ENCODE peak calls at places on chromosomes 12 and 14, in ten cellular contexts. One of them, this sample, is unnamed.

GRCh38 chr12:33708935-33709334 is 269.3 kb upstream of the SYT10 start:
- DNase-seq in renal cortical epithelial cell: no peak
- DNase-seq in stimulated activated CD4-positive, alpha-beta T cell treated with anti-CD3 and anti-CD28 coated beads, Interleukin-15, amount 100 ng/mL, for 1 hour: no peak
- DNase-seq in skeletal muscle cell: no peak
- DNase-seq in occipital lobe: no peak
- DNase-seq in HFFc6: no peak
- DNase-seq in NCI-H460: no peak
- DNase-seq in RPMI8226: no peak
- DNase-seq in fibroblast of mammary gland: no peak
- DNase-seq in ACHN: no peak
- DNase-seq in this sample: no peak

GRCh38 chr12:63394349-63394748 is 243.3 kb upstream of the AVPR1A start:
- DNase-seq in renal cortical epithelial cell: no peak
- DNase-seq in stimulated activated CD4-positive, alpha-beta T cell treated with anti-CD3 and anti-CD28 coated beads, Interleukin-15, amount 100 ng/mL, for 1 hour: no peak
- DNase-seq in skeletal muscle cell: no peak
- DNase-seq in occipital lobe: no peak
- DNase-seq in HFFc6: no peak
- DNase-seq in NCI-H460: no peak
- DNase-seq in RPMI8226: no peak
- DNase-seq in fibroblast of mammary gland: no peak
- DNase-seq in ACHN: no peak
- DNase-seq in this sample: no peak

GRCh38 chr12:98741615-98742265 is 96.7 kb downstream of the APAF1 start:
- DNase-seq in renal cortical epithelial cell: no peak
- DNase-seq in stimulated activated CD4-positive, alpha-beta T cell treated with anti-CD3 and anti-CD28 coated beads, Interleukin-15, amount 100 ng/mL, for 1 hour: no peak
- DNase-seq in skeletal muscle cell: no peak
- DNase-seq in occipital lobe: no peak
- DNase-seq in HFFc6: no peak
- DNase-seq in NCI-H460: no peak
- DNase-seq in RPMI8226: no peak
- DNase-seq in fibroblast of mammary gland: no peak
- DNase-seq in ACHN: no peak
- DNase-seq in this sample: no peak

GRCh38 chr12:86550222-86551145 is 294.3 kb upstream of the MGAT4C start:
- DNase-seq in renal cortical epithelial cell: no peak
- DNase-seq in stimulated activated CD4-positive, alpha-beta T cell treated with anti-CD3 and anti-CD28 coated beads, Interleukin-15, amount 100 ng/mL, for 1 hour: no peak
- DNase-seq in skeletal muscle cell: no peak
- DNase-seq in occipital lobe: no peak
- DNase-seq in HFFc6: no peak
- DNase-seq in NCI-H460: no peak
- DNase-seq in RPMI8226: no peak
- DNase-seq in fibroblast of mammary gland: no peak
- DNase-seq in ACHN: no peak
- DNase-seq in this sample: no peak

GRCh38 chr14:91405241-91405721 is 12.3 kb downstream of the CCDC88C start:
- DNase-seq in renal cortical epithelial cell: no peak
- DNase-seq in stimulated activated CD4-positive, alpha-beta T cell treated with anti-CD3 and anti-CD28 coated beads, Interleukin-15, amount 100 ng/mL, for 1 hour: peak; percentile 45
- DNase-seq in skeletal muscle cell: no peak
- DNase-seq in occipital lobe: no peak
- DNase-seq in HFFc6: no peak
- DNase-seq in NCI-H460: no peak
- DNase-seq in RPMI8226: no peak
- DNase-seq in fibroblast of mammary gland: no peak
- DNase-seq in ACHN: no peak
- DNase-seq in this sample: no peak

GRCh38 chr14:104384776-104385071 is 194.8 kb upstream of the C14orf180 start:
- DNase-seq in renal cortical epithelial cell: no peak
- DNase-seq in stimulated activated CD4-positive, alpha-beta T cell treated with anti-CD3 and anti-CD28 coated beads, Interleukin-15, amount 100 ng/mL, for 1 hour: no peak
- DNase-seq in skeletal muscle cell: no peak
- DNase-seq in occipital lobe: no peak
- DNase-seq in HFFc6: no peak
- DNase-seq in NCI-H460: no peak
- DNase-seq in RPMI8226: no peak
- DNase-seq in fibroblast of mammary gland: no peak
- DNase-seq in ACHN: no peak
- DNase-seq in this sample: no peak

GRCh38 chr12:108592033-108592909 is 5.6 kb downstream of the TMEM119 start:
- DNase-seq in renal cortical epithelial cell: no peak
- DNase-seq in stimulated activated CD4-positive, alpha-beta T cell treated with anti-CD3 and anti-CD28 coated beads, Interleukin-15, amount 100 ng/mL, for 1 hour: no peak
- DNase-seq in skeletal muscle cell: no peak
- DNase-seq in occipital lobe: no peak
- DNase-seq in HFFc6: no peak
- DNase-seq in NCI-H460: no peak
- DNase-seq in RPMI8226: no peak
- DNase-seq in fibroblast of mammary gland: no peak
- DNase-seq in ACHN: no peak
- DNase-seq in this sample: no peak

GRCh38 chr14:46250113-46250703 is 401.4 kb downstream of the RPL10L start:
- DNase-seq in renal cortical epithelial cell: peak; percentile 40
- DNase-seq in stimulated activated CD4-positive, alpha-beta T cell treated with anti-CD3 and anti-CD28 coated beads, Interleukin-15, amount 100 ng/mL, for 1 hour: no peak
- DNase-seq in skeletal muscle cell: no peak
- DNase-seq in occipital lobe: no peak
- DNase-seq in HFFc6: no peak
- DNase-seq in NCI-H460: peak; percentile 0
- DNase-seq in RPMI8226: peak; percentile 23
- DNase-seq in fibroblast of mammary gland: peak; percentile 37
- DNase-seq in ACHN: peak; percentile 27
- DNase-seq in this sample: peak; percentile 54

GRCh38 chr12:53616950-53617349 is 9.2 kb downstream of the ATF7 start:
- DNase-seq in renal cortical epithelial cell: no peak
- DNase-seq in stimulated activated CD4-positive, alpha-beta T cell treated with anti-CD3 and anti-CD28 coated beads, Interleukin-15, amount 100 ng/mL, for 1 hour: no peak
- DNase-seq in skeletal muscle cell: no peak
- DNase-seq in occipital lobe: no peak
- DNase-seq in HFFc6: no peak
- DNase-seq in NCI-H460: no peak
- DNase-seq in RPMI8226: peak; percentile 7
- DNase-seq in fibroblast of mammary gland: no peak
- DNase-seq in ACHN: no peak
- DNase-seq in this sample: no peak

GRCh38 chr14:99040047-99040446 is 231.9 kb downstream of the BCL11B start:
- DNase-seq in renal cortical epithelial cell: no peak
- DNase-seq in stimulated activated CD4-positive, alpha-beta T cell treated with anti-CD3 and anti-CD28 coated beads, Interleukin-15, amount 100 ng/mL, for 1 hour: no peak
- DNase-seq in skeletal muscle cell: no peak
- DNase-seq in occipital lobe: no peak
- DNase-seq in HFFc6: no peak
- DNase-seq in NCI-H460: no peak
- DNase-seq in RPMI8226: no peak
- DNase-seq in fibroblast of mammary gland: no peak
- DNase-seq in ACHN: no peak
- DNase-seq in this sample: no peak

GRCh38 chr12:57637364-57637763 is 4.4 kb upstream of the B4GALNT1 start:
- DNase-seq in renal cortical epithelial cell: no peak
- DNase-seq in stimulated activated CD4-positive, alpha-beta T cell treated with anti-CD3 and anti-CD28 coated beads, Interleukin-15, amount 100 ng/mL, for 1 hour: no peak
- DNase-seq in skeletal muscle cell: no peak
- DNase-seq in occipital lobe: no peak
- DNase-seq in HFFc6: no peak
- DNase-seq in NCI-H460: no peak
- DNase-seq in RPMI8226: peak; percentile 25
- DNase-seq in fibroblast of mammary gland: no peak
- DNase-seq in ACHN: no peak
- DNase-seq in this sample: no peak

GRCh38 chr12:108273217-108273616 is 65.9 kb downstream of the CMKLR1 start:
- DNase-seq in renal cortical epithelial cell: no peak
- DNase-seq in stimulated activated CD4-positive, alpha-beta T cell treated with anti-CD3 and anti-CD28 coated beads, Interleukin-15, amount 100 ng/mL, for 1 hour: no peak
- DNase-seq in skeletal muscle cell: no peak
- DNase-seq in occipital lobe: no peak
- DNase-seq in HFFc6: no peak
- DNase-seq in NCI-H460: no peak
- DNase-seq in RPMI8226: no peak
- DNase-seq in fibroblast of mammary gland: no peak
- DNase-seq in ACHN: no peak
- DNase-seq in this sample: no peak

GRCh38 chr14:106842687-106843086 is 1316.3 kb downstream of the TMEM121 start:
- DNase-seq in renal cortical epithelial cell: no peak
- DNase-seq in stimulated activated CD4-positive, alpha-beta T cell treated with anti-CD3 and anti-CD28 coated beads, Interleukin-15, amount 100 ng/mL, for 1 hour: no peak
- DNase-seq in skeletal muscle cell: no peak
- DNase-seq in occipital lobe: no peak
- DNase-seq in HFFc6: no peak
- DNase-seq in NCI-H460: peak; percentile 36
- DNase-seq in RPMI8226: no peak
- DNase-seq in fibroblast of mammary gland: no peak
- DNase-seq in ACHN: peak; percentile 56
- DNase-seq in this sample: peak; percentile 50

GRCh38 chr12:48750769-48751356 is 34.4 kb upstream of the CCNT1 start:
- DNase-seq in renal cortical epithelial cell: peak; percentile 60
- DNase-seq in stimulated activated CD4-positive, alpha-beta T cell treated with anti-CD3 and anti-CD28 coated beads, Interleukin-15, amount 100 ng/mL, for 1 hour: no peak
- DNase-seq in skeletal muscle cell: no peak
- DNase-seq in occipital lobe: no peak
- DNase-seq in HFFc6: peak; percentile 15
- DNase-seq in NCI-H460: no peak
- DNase-seq in RPMI8226: no peak
- DNase-seq in fibroblast of mammary gland: peak; percentile 35
- DNase-seq in ACHN: no peak
- DNase-seq in this sample: no peak

GRCh38 chr14:72808564-72808963 is 85.3 kb downstream of the DPF3 start:
- DNase-seq in renal cortical epithelial cell: no peak
- DNase-seq in stimulated activated CD4-positive, alpha-beta T cell treated with anti-CD3 and anti-CD28 coated beads, Interleukin-15, amount 100 ng/mL, for 1 hour: no peak
- DNase-seq in skeletal muscle cell: no peak
- DNase-seq in occipital lobe: no peak
- DNase-seq in HFFc6: no peak
- DNase-seq in NCI-H460: no peak
- DNase-seq in RPMI8226: no peak
- DNase-seq in fibroblast of mammary gland: no peak
- DNase-seq in ACHN: no peak
- DNase-seq in this sample: no peak

This sample was measured in SK-MEL-5.